ENCODE peak calls at places on chromosomes 7 and 10, in ten cellular contexts. S is mammary epithelial cell, C is GM20000, I is A549, O is lower lobe of right lung, H is GM10248, T is AG09309, M is brain microvascular endothelial cell, K is kidney epithelial cell, Y is uterus. R is an unnamed sample.

GRCh38 chr7:50449501-50449880 is 659 bp downstream of the FIGNL1 start:
- DNase-seq in I (no peak), K (no peak), T (no peak), S (no peak), H (no peak), O (no peak), Y (no peak), M (no peak), C (no peak), R (no peak)

GRCh38 chr10:131706952-131707351 is 193.9 kb upstream of the PPP2R2D start:
- DNase-seq in O (no peak), H (no peak), M (no peak), C (no peak), Y (peak), S (no peak), I (no peak), T (no peak), K (no peak), R (no peak)

GRCh38 chr7:133984023-133984422 is 143.1 kb upstream of the LRGUK start:
- DNase-seq in T (no peak), H (no peak), Y (no peak), I (no peak), K (no peak), O (no peak), S (peak), C (no peak), M (no peak), R (no peak)

GRCh38 chr7:116451958-116452729 is 47.4 kb upstream of the CAV2 start:
- DNase-seq in O (no peak), S (no peak), M (no peak), Y (no peak), I (no peak), H (no peak), C (no peak), T (no peak), K (no peak), R (no peak)

GRCh38 chr10:62130948-62131347 is 137.7 kb downstream of the RTKN2 start:
- DNase-seq in M (peak), I (no peak), Y (no peak), S (peak), T (peak), H (no peak), K (no peak), O (no peak), C (no peak), R (no peak)

GRCh38 chr7:134120405-134120804 is 6.7 kb upstream of the LRGUK start:
- DNase-seq in O (no peak), C (no peak), T (no peak), Y (no peak), S (no peak), K (no peak), I (no peak), H (no peak), M (no peak), R (no peak)

GRCh38 chr10:99784025-99784730 is 1.7 kb downstream of the ABCC2 start:
- DNase-seq in H (no peak), C (no peak), K (no peak), Y (no peak), S (peak), I (peak), M (peak), O (no peak), T (peak), R (no peak)

GRCh38 chr10:113849946-113850345 is 3.9 kb downstream of the DCLRE1A start:
- DNase-seq in K (no peak), S (no peak), C (no peak), O (no peak), M (no peak), H (no peak), T (no peak), Y (no peak), I (no peak), R (no peak)

GRCh38 chr7:78530351-78530750 is 731.8 kb downstream of the PHTF2 start:
- DNase-seq in S (peak), O (no peak), M (peak), T (peak), C (no peak), K (peak), Y (no peak), H (no peak), I (peak), R (no peak)

GRCh38 chr10:110919971-110920881 is 822 bp downstream of the SHOC2 start:
- DNase-seq in I (peak), T (no peak), K (no peak), O (peak), S (peak), H (peak), C (peak), M (peak), Y (peak), R (peak)

GRCh38 chr10:67011480-67011879 is 85.6 kb downstream of the LRRTM3 start:
- DNase-seq in M (no peak), C (no peak), O (no peak), H (no peak), I (no peak), Y (no peak), T (no peak), K (no peak), S (no peak), R (no peak)

GRCh38 chr7:89238156-89238555 is 442.6 kb upstream of the TEX47 start:
- DNase-seq in H (no peak), M (no peak), Y (no peak), K (no peak), C (no peak), O (no peak), I (no peak), S (no peak), T (peak), R (no peak)

GRCh38 chr10:121332829-121333765 is 265.1 kb downstream of the FGFR2 start:
- DNase-seq in T (no peak), Y (no peak), S (peak), C (no peak), O (no peak), M (no peak), H (no peak), K (no peak), I (no peak), R (no peak)

GRCh38 chr10:1301138-1301537 is 245.0 kb downstream of the WDR37 start:
- DNase-seq in M (no peak), H (no peak), T (no peak), Y (no peak), K (no peak), C (no peak), S (no peak), I (no peak), O (no peak), R (no peak)

GRCh38 chr7:51949726-51950644 is 633.4 kb upstream of the COBL start:
- DNase-seq in O (no peak), S (no peak), K (peak), I (no peak), Y (no peak), T (no peak), H (no peak), M (no peak), C (no peak), R (no peak)

GRCh38 chr7:44063894-44064651 is 1.3 kb downstream of the PGAM2 start:
- DNase-seq in Y (no peak), S (no peak), T (no peak), I (no peak), O (peak), H (no peak), K (no peak), C (no peak), M (no peak), R (no peak)

DNA sequence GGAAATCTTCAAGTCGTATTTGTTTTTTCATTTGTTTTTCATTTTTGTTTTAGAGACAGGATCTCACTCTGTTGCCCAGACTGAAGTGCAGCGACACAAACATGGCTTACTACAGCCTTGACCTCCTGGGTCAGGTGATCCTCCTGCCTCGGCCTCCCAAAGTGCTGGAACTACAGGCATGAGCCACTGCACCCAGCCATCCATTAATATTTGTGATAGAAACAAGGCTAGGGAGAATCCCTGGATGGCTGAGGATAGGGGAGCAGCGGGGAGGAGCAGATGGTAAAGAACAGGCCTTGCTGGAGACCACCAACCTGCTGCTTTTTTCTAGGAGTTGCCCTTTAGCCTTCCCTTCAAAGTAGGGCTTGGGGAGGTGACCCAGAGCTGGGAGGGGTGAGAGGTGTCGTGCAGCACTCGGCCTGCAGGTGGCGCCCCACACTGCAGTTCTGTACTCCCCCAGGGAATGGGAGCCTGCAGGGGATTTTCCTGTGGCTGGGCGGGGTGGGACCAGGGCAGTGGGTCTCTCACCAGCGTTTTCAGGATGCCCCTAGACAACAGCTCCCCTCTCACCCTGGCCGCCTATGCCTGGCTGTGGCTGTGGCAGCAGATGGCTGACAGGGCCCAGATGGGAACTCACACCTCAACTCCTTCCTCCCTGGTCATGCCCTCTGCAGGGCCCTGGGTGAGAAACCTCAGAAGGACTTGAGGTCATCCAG is 12.6 kb upstream of the CDH23 start:
- DNase-seq in M (peak), I (peak), H (peak), K (no peak), Y (peak), C (peak), S (no peak), T (no peak), O (peak), R (peak)
- TF ChIP-seq CTCF in M (peak), I (peak), H (peak), K (peak), Y (peak), C (peak), S (peak), T (peak), O (peak), R (peak)

GRCh38 chr10:129941199-129942018 is 22.7 kb downstream of the EBF3 start:
- DNase-seq in I (no peak), H (no peak), Y (no peak), O (no peak), S (no peak), C (no peak), K (no peak), T (no peak), M (no peak), R (no peak)
- TF ChIP-seq CTCF in I (no peak), H (no peak), Y (no peak), O (no peak), S (no peak), C (no peak), K (no peak), T (no peak), M (no peak), R (no peak)

DNA sequence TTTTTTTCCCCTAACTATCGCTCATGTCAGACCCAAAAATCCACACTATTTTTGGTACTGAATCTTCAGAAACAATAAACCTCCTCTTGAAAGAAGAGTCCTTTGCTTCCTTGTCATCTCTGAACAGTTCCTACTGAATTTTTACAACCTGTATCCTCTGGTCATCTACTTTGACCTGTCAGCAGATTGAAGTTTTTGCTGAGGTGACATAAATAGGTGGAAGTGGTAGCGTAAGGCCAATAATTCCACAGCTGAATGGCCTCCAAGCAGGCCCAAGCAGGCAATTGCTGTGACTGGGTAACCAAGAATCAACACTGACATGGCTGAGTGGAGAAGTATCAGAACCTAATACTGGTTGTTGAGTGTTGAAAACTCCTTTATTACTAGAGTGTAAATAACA is 117.4 kb upstream of the MAGI2 start:
- DNase-seq in M (no peak), T (no peak), C (no peak), Y (no peak), I (no peak), O (no peak), K (no peak), S (no peak), H (no peak), R (no peak)
- TF ChIP-seq CTCF in M (no peak), T (no peak), C (no peak), Y (no peak), I (no peak), O (no peak), K (no peak), S (no peak), H (no peak), R (no peak)

GRCh38 chr7:42231043-42231442 is 6.0 kb downstream of the GLI3 start:
- DNase-seq in C (no peak), I (no peak), K (no peak), T (no peak), Y (no peak), S (no peak), M (no peak), O (no peak), H (no peak), R (no peak)

GRCh38 chr7:42224391-42225003 is 12.5 kb downstream of the GLI3 start:
- DNase-seq in M (no peak), K (no peak), O (no peak), Y (no peak), T (no peak), S (no peak), I (no peak), H (no peak), C (no peak), R (no peak)

GRCh38 chr7:42226354-42226941 is 10.6 kb downstream of the GLI3 start:
- DNase-seq in I (no peak), K (no peak), S (peak), M (no peak), Y (no peak), O (no peak), H (no peak), C (no peak), T (no peak), R (no peak)

GRCh38 chr7:42227523-42227922 is 9.5 kb downstream of the GLI3 start:
- DNase-seq in K (no peak), I (no peak), S (peak), C (peak), M (no peak), T (no peak), O (no peak), H (peak), Y (no peak), R (no peak)

GRCh38 chr7:42227931-42228591 is 8.9 kb downstream of the GLI3 start:
- DNase-seq in I (no peak), M (peak), S (peak), T (no peak), Y (peak), C (no peak), H (no peak), O (no peak), K (no peak), R (no peak)
- TF ChIP-seq CTCF in I (no peak), M (no peak), S (no peak), T (no peak), Y (no peak), C (no peak), H (no peak), O (no peak), K (no peak), R (no peak)

DNA sequence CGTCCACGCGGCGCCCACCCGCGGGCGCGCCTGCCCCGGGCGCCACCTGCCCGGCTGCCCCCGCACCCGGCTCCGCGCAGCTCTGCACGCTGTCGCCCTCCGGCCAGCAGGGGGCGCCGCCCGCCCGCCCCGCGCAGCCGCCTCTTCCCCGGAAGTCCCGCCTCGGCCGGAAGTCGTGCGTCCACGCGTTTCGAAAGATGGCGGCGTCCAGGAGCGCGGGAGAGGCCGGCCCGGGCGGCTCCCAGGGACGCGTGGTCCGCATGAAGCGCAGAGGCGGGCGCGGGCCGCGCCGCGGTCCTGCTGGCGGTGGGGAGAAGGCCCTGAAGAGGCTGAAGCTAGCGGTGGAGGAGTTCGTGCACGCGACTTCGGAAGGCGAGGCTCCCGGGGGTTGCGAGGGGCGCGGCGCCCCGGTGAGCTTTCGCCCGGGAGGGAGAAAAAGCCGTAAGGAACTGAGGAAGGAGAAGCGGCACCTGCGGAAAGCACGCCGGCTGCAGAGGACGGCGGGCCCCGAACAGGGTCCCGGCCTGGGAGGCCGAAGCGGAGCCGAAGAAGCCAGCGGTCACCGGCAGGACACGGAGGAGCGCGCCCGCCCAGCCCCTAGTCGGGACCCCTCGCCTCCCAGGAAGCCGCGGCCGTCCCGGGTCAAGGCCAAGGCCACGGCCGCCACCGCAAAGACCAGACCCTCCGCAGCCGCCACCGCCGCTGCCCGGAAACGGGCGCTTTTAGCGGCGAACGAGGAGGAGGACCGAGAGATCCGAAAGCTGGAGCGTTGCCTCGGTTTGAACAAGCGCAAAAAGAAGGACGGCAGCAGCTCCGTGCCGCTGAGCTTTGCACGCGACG is at the start of gene NOM1:
- DNase-seq in H (peak), Y (peak), T (no peak), S (peak), O (peak), K (peak), I (peak), C (peak), M (peak), R (peak)
- TF ChIP-seq CTCF in H (peak), Y (peak), T (peak), S (peak), O (peak), K (peak), I (peak), C (peak), M (peak), R (peak)

R was measured in GM13977.